ENCODE peak calls at places on chromosomes 13 and 19, in six cellular contexts. I is mucosa of descending colon, S is spleen, E is lower lobe of right lung, P is MM.1S, Q is BE2C. G is an unnamed sample.

GRCh38 chr19:46225558-46226004 is 4.0 kb upstream of the IGFL1 start:
- DNase-seq in Q (no peak), P (peak; percentile 14), S (no peak), I (no peak), E (no peak), G (no peak)

GRCh38 chr13:40494513-40494912 is 171.9 kb downstream of the FOXO1 start:
- DNase-seq in E (no peak), P (no peak), Q (no peak), S (no peak), I (no peak), G (no peak)

GRCh38 chr13:52782486-52783448 is 43.1 kb upstream of the CNMD start:
- DNase-seq in S (no peak), I (no peak), Q (no peak), E (no peak), P (no peak), G (no peak)

GRCh38 chr13:30847697-30848307 is 58.3 kb upstream of the MEDAG start:
- DNase-seq in I (no peak), S (no peak), P (no peak), E (no peak), Q (no peak), G (peak; percentile 81)

GRCh38 chr13:44270153-44270552 is 103.5 kb upstream of the SERP2 start:
- DNase-seq in P (no peak), I (no peak), Q (no peak), S (no peak), E (no peak), G (no peak)

GRCh38 chr19:45152504-45153338 is 8.1 kb downstream of the NKPD1 start:
- DNase-seq in S (peak; percentile 84), Q (peak; percentile 58), I (no peak), E (peak; percentile 66), P (no peak), G (no peak)

GRCh38 chr13:105918842-105919741 is 616.4 kb downstream of the EFNB2 start:
- DNase-seq in I (peak; percentile 83), P (peak; percentile 71), S (no peak), Q (peak; percentile 76), E (no peak), G (peak; percentile 61)

GRCh38 chr13:26999499-26999898 is 172.1 kb downstream of the USP12 start:
- DNase-seq in P (no peak), Q (no peak), E (no peak), S (peak; percentile 71), I (no peak), G (no peak)

GRCh38 chr13:75635621-75636338 is at the start of gene LMO7:
- DNase-seq in Q (peak; percentile 46), E (peak; percentile 64), S (peak; percentile 90), P (peak; percentile 72), I (peak; percentile 71), G (no peak)

GRCh38 chr13:81664872-81665271 is 1323.9 kb upstream of the SPRY2 start:
- DNase-seq in S (no peak), E (no peak), Q (no peak), I (no peak), P (no peak), G (no peak)

GRCh38 chr19:16367269-16367683 is 42.6 kb downstream of the KLF2 start:
- DNase-seq in Q (no peak), S (peak; percentile 88), I (peak; percentile 64), E (peak; percentile 54), P (peak; percentile 90), G (no peak)

GRCh38 chr13:43401364-43401763 is 378.0 kb downstream of the DNAJC15 start:
- DNase-seq in Q (no peak), E (no peak), P (no peak), I (no peak), S (no peak), G (no peak)

GRCh38 chr13:27006519-27007161 is 165.0 kb downstream of the USP12 start:
- DNase-seq in E (peak; percentile 67), P (no peak), I (peak; percentile 69), Q (peak; percentile 43), S (peak; percentile 75), G (no peak)

GRCh38 chr19:35458192-35458591 is 10.1 kb downstream of the FFAR2 start:
- DNase-seq in P (no peak), Q (no peak), I (no peak), E (no peak), S (no peak), G (no peak)

GRCh38 chr19:43997631-43998290 is 5.0 kb upstream of the ZNF230 start:
- DNase-seq in P (no peak), S (no peak), I (no peak), E (no peak), Q (no peak), G (no peak)

GRCh38 chr13:50125306-50125555 is 110.0 kb downstream of the KCNRG start:
- DNase-seq in Q (no peak), S (no peak), E (no peak), I (no peak), P (no peak), G (no peak)

GRCh38 chr19:28665748-28666147 is 547.2 kb downstream of the UQCRFS1 start:
- DNase-seq in E (no peak), P (no peak), S (no peak), Q (no peak), I (no peak), G (no peak)

GRCh38 chr19:32676186-32676894 is 692 bp downstream of the RGS9BP start:
- DNase-seq in Q (no peak), S (peak; percentile 86), E (no peak), P (no peak), I (peak; percentile 69), G (no peak)

GRCh38 chr13:79481685-79482052 is 714 bp downstream of the NDFIP2 start:
- DNase-seq in I (peak; percentile 44), S (no peak), E (no peak), Q (no peak), P (peak; percentile 26), G (no peak)

GRCh38 chr13:112062619-112063308 is 4.2 kb upstream of the SOX1 start:
- DNase-seq in E (no peak), S (peak; percentile 55), I (no peak), P (no peak), Q (no peak), G (no peak)
- TF ChIP-seq CTCF in E (no peak), S (no peak), I (no peak), P (no peak), Q (no peak), G (no peak)

GRCh38 chr19:11021760-11022144 is 60.9 kb downstream of the SMARCA4 start:
- DNase-seq in E (no peak), S (no peak), P (no peak), Q (no peak), I (no peak), G (no peak)

GRCh38 chr19:11019824-11020223 is 59.0 kb downstream of the SMARCA4 start:
- DNase-seq in E (no peak), Q (no peak), I (no peak), S (no peak), P (no peak), G (no peak)

GRCh38 chr19:11020423-11020822 is 59.6 kb downstream of the SMARCA4 start:
- DNase-seq in I (no peak), S (no peak), Q (no peak), E (no peak), P (no peak), G (no peak)

GRCh38 chr19:11023016-11023415 is 62.2 kb downstream of the SMARCA4 start:
- DNase-seq in I (no peak), E (no peak), S (no peak), P (no peak), Q (no peak), G (no peak)

DNA sequence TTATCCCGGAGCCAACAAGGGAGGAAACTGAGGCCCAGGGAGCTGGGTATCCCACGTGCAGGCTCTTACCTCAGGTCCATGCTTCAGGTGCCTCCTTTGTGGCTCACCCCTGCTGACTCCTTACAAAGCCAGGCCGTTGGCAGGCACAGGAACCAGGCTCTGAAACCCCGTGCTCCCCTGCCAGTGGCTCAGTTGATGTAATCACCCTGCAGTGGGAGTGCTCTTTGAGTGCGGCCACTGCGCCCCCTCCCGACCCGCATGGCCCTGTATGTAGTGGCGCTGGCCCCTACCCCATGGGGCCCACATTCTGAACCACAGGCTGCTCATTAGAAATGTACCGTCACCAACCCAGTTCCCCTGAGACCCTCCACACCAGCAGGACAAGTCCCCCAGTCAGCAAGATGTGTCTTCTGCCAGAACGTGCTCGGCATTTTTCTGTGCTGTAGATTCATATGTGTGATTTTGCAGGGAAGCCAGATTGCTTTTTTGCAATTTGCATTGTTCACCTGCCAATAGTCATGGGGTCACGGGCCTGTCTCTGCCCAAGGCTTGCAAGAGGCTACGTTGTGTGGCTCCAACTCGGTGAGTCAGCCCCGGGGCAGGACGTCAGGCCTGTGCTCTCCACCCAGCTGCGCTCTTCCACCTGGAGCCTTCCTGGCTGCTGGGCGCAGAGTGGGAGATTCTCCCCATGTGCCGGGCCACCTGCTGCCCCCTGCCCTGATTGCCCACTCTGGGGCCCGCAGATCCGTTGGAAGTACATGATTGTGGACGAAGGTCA is 60.3 kb downstream of the SMARCA4 start:
- DNase-seq in I (no peak), P (no peak), S (no peak), Q (peak; percentile 44), E (no peak), G (no peak)
- H3K36me3 ChIP-seq in I (peaks cover 11% of the 10 kb centered on the region), P (no peaks in the 10 kb centered on the region), S (peaks cover 99% of the 10 kb centered on the region), Q (peaks cover 90% of the 10 kb centered on the region), E (peaks cover 99% of the 10 kb centered on the region), G (peaks cover 6% of the 10 kb centered on the region)

DNA sequence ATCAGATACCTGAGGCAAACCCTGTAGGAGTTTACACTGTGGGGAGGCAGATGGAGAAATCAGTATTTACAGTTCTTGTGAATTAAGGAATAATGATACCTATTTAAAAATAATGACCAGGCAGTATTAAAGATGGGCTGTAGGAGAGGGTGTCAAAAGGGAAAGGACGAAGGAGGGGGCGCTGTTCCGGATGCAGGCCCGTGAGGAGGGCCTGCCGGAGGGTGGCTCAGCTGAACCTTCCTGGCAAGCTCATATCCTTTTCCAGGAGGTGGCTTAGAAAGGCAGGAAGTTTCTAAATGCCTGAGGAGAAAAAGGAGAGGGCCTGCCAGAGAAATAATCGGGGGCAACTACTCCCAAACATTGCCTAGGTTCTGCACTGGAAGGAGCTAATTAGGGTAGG is 46.6 kb downstream of the MBNL2 start:
- DNase-seq in S (no peak), I (no peak), E (no peak), P (no peak), Q (no peak), G (no peak)
- TF ChIP-seq CTCF in S (no peak), I (no peak), E (no peak), P (no peak), Q (no peak), G (no peak)

DNA sequence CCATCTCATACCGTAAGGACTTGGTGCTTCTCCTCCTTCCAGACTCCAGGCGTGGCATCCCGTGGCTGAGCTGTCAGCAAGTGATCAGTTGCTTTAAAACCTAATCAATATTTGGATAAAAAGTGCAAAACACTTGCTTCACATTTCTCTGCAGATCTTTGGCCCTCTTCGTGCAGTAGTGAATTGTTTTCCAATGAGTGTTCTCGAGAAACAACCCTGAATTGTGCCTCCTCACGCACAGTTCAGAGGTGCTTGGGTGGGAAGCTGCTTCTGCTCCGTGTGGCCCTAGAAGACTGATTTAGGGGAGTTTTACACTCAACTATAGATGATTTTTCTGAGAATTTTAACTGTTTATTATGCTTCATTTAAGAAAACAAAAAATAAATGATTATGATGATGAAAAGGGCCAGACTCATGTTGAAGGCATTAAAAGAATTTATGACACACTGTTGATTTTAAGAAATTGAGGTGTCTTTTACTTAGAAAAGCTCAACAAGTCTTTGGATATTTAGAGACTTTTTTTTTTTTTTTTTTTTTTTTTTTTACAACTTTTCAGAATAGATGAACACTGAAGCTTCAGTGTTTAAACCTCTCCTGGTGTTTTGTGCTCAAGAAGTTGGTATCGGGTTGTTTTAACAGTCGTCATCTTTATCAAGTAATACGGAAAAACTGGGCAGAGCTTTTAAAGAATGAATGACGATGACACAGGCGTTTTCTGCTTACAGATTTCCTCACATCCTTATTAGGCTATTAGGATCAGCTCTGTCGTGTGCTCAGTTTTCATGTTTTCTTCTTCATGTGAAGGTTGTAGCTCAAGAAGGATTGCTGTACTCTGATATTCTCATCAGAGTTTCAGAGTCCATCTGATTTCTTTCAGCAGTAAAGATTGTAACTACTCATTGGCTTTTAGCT is 39.5 kb upstream of the TEX29 start:
- DNase-seq in Q (no peak), I (no peak), P (no peak), S (no peak), E (no peak), G (no peak)
- H3K36me3 ChIP-seq in Q (peaks cover 26% of the 10 kb centered on the region), I (peaks cover 7% of the 10 kb centered on the region), P (no peaks in the 10 kb centered on the region), S (peaks cover 82% of the 10 kb centered on the region), E (peaks cover 100% of the 10 kb centered on the region), G (no peaks in the 10 kb centered on the region)